ENCODE peak calls at places on chromosome 1, in four cellular contexts. Q is PC-9, A is cardiac muscle cell, C is fibroblast of lung. R is an unnamed sample.

GRCh38 chr1:220274122-220274855 is 2.0 kb upstream of the RAB3GAP2 start:
- DNase-seq in C (peak; percentile 65), Q (no peak), A (peak; percentile 92), R (no peak)

GRCh38 chr1:234987415-234988159 is 141.1 kb downstream of the TOMM20 start:
- DNase-seq in C (peak; percentile 78), Q (peak; percentile 88), A (peak; percentile 96), R (peak; percentile 87)

GRCh38 chr1:102776074-102776473 is 332.2 kb downstream of the COL11A1 start:
- DNase-seq in A (no peak), Q (no peak), C (no peak), R (no peak)

GRCh38 chr1:116494745-116495144 is 76.1 kb downstream of the CD58 start:
- DNase-seq in A (no peak), Q (no peak), C (no peak), R (no peak)

GRCh38 chr1:111880866-111881837 is 108.3 kb downstream of the KCND3 start:
- DNase-seq in C (no peak), Q (no peak), A (no peak), R (no peak)

GRCh38 chr1:218817747-218818146 is 355.9 kb upstream of the LYPLAL1 start:
- DNase-seq in C (peak; percentile 55), A (peak; percentile 53), Q (no peak), R (no peak)

GRCh38 chr1:184915463-184916080 is 58.7 kb downstream of the NIBAN1 start:
- DNase-seq in C (no peak), Q (no peak), A (no peak), R (no peak)

GRCh38 chr1:152457561-152457960 is 43.5 kb upstream of the CRNN start:
- DNase-seq in A (no peak), Q (no peak), C (no peak), R (no peak)

GRCh38 chr1:27074175-27074780 is 61.6 kb upstream of the TENT5B start:
- DNase-seq in C (no peak), A (no peak), Q (no peak), R (no peak)

GRCh38 chr1:98920441-98921110 is 84.1 kb downstream of the PLPPR5 start:
- DNase-seq in Q (no peak), C (peak; percentile 52), A (peak; percentile 21), R (no peak)

GRCh38 chr1:162905759-162906158 is 44.8 kb upstream of the CCDC190 start:
- DNase-seq in Q (no peak), A (peak; percentile 76), C (peak; percentile 76), R (no peak)

GRCh38 chr1:3315399-3315798 is 139.1 kb upstream of the ARHGEF16 start:
- DNase-seq in C (no peak), A (no peak), Q (no peak), R (no peak)

GRCh38 chr1:183306317-183307042 is 111.7 kb downstream of the NMNAT2 start:
- DNase-seq in A (no peak), Q (no peak), C (peak; percentile 21), R (no peak)

GRCh38 chr1:212520299-212520698 is 87.6 kb downstream of the NENF start:
- DNase-seq in C (no peak), Q (no peak), A (no peak), R (no peak)

GRCh38 chr1:46522184-46522968 is 29.1 kb downstream of the KNCN start:
- DNase-seq in C (peak; percentile 71), Q (peak; percentile 81), A (peak; percentile 95), R (peak; percentile 80)

GRCh38 chr1:78375996-78376395 is 114.8 kb upstream of the PTGFR start:
- DNase-seq in C (peak; percentile 21), A (peak; percentile 57), Q (no peak), R (no peak)

GRCh38 chr1:215710340-215710971 is 143.4 kb downstream of the KCTD3 start:
- DNase-seq in Q (no peak), A (peak; percentile 58), C (peak; percentile 76), R (no peak)

GRCh38 chr1:9449976-9450696 is 89.1 kb upstream of the SLC25A33 start:
- DNase-seq in Q (peak; percentile 40), A (no peak), C (no peak), R (no peak)

GRCh38 chr1:168621356-168621755 is 45.0 kb downstream of the XCL1 start:
- DNase-seq in A (peak; percentile 36), C (no peak), Q (peak; percentile 21), R (no peak)

GRCh38 chr1:223075834-223076233 is 67.2 kb downstream of the TLR5 start:
- DNase-seq in C (no peak), Q (no peak), A (no peak), R (no peak)

GRCh38 chr1:36149973-36150295 is 648 bp upstream of the TRAPPC3 start:
- DNase-seq in Q (no peak), A (no peak), C (no peak), R (no peak)

GRCh38 chr1:176206006-176206960 is 803 bp downstream of the COP1 start:
- DNase-seq in Q (peak; percentile 35), C (peak; percentile 28), A (peak; percentile 46), R (no peak)

GRCh38 chr1:25993197-25993951 is 4.5 kb downstream of the PAFAH2 start:
- DNase-seq in C (no peak), Q (no peak), A (no peak), R (no peak)

GRCh38 chr1:30274937-30275621 is 448.3 kb downstream of the MATN1 start:
- DNase-seq in Q (no peak), A (no peak), C (no peak), R (no peak)

GRCh38 chr1:53590104-53590503 is 130.9 kb downstream of the DMRTB1 start:
- DNase-seq in Q (no peak), C (no peak), A (no peak), R (no peak)

GRCh38 chr1:46333300-46334029 is 7.1 kb upstream of the NSUN4 start:
- DNase-seq in C (peak; percentile 31), A (peak; percentile 48), Q (peak; percentile 48), R (no peak)

GRCh38 chr1:83705091-83705490 is 293.8 kb downstream of the TTLL7 start:
- DNase-seq in Q (no peak), A (no peak), C (peak; percentile 52), R (no peak)

GRCh38 chr1:59457786-59458185 is 160.9 kb downstream of the FGGY start:
- DNase-seq in A (no peak), Q (no peak), C (no peak), R (no peak)

GRCh38 chr1:12296623-12297022 is 66.8 kb downstream of the VPS13D start:
- DNase-seq in A (peak; percentile 63), C (peak; percentile 79), Q (no peak), R (no peak)

GRCh38 chr1:198259336-198260109 is 102.7 kb downstream of the NEK7 start:
- DNase-seq in Q (no peak), C (no peak), A (no peak), R (no peak)

GRCh38 chr1:243628476-243628907 is 221.6 kb downstream of the AKT3 start:
- DNase-seq in C (peak; percentile 21), Q (no peak), A (peak; percentile 8), R (no peak)

GRCh38 chr1:56052090-56052489 is 527.3 kb downstream of the PLPP3 start:
- DNase-seq in Q (no peak), C (no peak), A (no peak), R (no peak)

GRCh38 chr1:17768651-17769241 is 13.6 kb downstream of the ACTL8 start:
- DNase-seq in A (peak; percentile 60), Q (peak; percentile 40), C (peak; percentile 78), R (no peak)

GRCh38 chr1:52141513-52142219 is at the start of gene ZFYVE9:
- DNase-seq in Q (peak; percentile 83), A (peak; percentile 90), C (peak; percentile 75), R (peak; percentile 74)

GRCh38 chr1:247409869-247410544 is 6.0 kb upstream of the NLRP3 start:
- DNase-seq in A (no peak), Q (no peak), C (no peak), R (no peak)

GRCh38 chr1:27979859-27980201 is 20.1 kb downstream of the XKR8 start:
- DNase-seq in Q (no peak), A (no peak), C (no peak), R (no peak)

GRCh38 chr1:163813251-163813650 is 491.5 kb downstream of the NUF2 start:
- DNase-seq in C (no peak), Q (no peak), A (no peak), R (no peak)

GRCh38 chr1:221711642-221712041 is 30.2 kb downstream of the DUSP10 start:
- DNase-seq in Q (no peak), A (no peak), C (no peak), R (no peak)

GRCh38 chr1:55696181-55696580 is 481.0 kb upstream of the USP24 start:
- DNase-seq in Q (no peak), A (peak; percentile 63), C (peak; percentile 83), R (peak; percentile 80)

GRCh38 chr1:231983266-231984193 is 356.9 kb downstream of the DISC1 start:
- DNase-seq in C (no peak), Q (no peak), A (no peak), R (no peak)

DNA sequence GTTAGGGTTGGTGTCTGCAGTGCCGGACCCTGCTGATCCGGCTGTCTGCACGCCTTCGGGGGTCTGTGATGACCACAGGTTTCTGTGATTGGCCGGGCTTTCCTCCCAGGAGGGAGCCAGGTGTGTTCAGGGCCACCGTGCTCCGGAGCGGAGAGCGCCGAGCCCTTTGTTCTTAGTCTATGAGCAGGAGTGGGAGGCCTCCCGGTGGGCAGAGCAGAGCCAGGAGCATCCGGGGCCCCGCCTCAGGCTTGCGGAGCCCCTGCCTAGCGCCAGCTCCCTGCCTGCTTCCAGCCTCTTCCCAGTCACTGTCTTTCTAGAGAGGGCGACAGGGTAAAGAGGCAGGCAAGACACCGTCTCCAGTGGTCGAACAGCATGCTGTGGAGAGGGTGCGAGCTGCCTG is 31.8 kb downstream of the KCNAB2 start:
- DNase-seq in A (no peak), C (no peak), Q (no peak), R (no peak)
- H3K4me1 ChIP-seq in A (no peaks in the 10 kb centered on the region), C (no peaks in the 10 kb centered on the region), Q (no peaks in the 10 kb centered on the region), R (peaks cover 7% of the 10 kb centered on the region)

GRCh38 chr1:19084206-19084738 is 125.8 kb downstream of the UBR4 start:
- DNase-seq in A (no peak), Q (no peak), C (no peak), R (no peak)
- H3K36me3 ChIP-seq in A (peaks cover 97% of the 10 kb centered on the region), Q (no peaks in the 10 kb centered on the region), C (peaks cover 64% of the 10 kb centered on the region), R (peaks cover 81% of the 10 kb centered on the region)

GRCh38 chr1:203281033-203281432 is 24.3 kb upstream of the BTG2 start:
- DNase-seq in C (no peak), Q (peak; percentile 41), A (no peak), R (no peak)
- H3K27ac ChIP-seq in C (no peak overlapping the region), Q (no peak overlapping the region), A (peak overlapping the region; percentile 92), R (peak overlapping the region; percentile 15)

DNA sequence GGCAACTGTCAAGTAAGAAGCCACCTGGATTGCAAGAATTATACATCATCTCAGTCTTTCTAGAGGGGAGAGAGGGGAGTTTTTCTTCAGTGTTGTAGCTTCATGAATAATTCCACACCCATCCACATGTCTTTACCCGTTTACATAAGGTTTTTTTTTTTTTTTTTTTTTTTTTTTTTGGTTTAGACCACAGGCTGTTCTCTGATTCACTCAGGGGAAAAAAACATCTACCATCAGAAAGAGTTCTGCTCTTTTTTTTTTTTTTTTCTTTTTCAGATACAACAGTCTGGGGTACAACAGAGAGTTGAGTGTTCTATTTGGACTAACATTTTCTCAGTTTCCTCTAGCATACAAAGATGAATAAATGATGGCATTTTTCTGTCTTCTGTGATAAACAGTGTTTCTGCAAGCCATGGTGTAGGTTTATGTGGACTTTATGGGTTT is 4.9 kb upstream of the KIF14 start:
- DNase-seq in A (peak; percentile 18), Q (no peak), C (peak; percentile 23), R (no peak)
- H3K4me1 ChIP-seq in A (peaks cover 8% of the 10 kb centered on the region), Q (peaks cover 8% of the 10 kb centered on the region), C (no peaks in the 10 kb centered on the region), R (peaks cover 28% of the 10 kb centered on the region)

GRCh38 chr1:32159189-32159588 is 20.3 kb upstream of the TXLNA start:
- DNase-seq in Q (no peak), A (no peak), C (no peak), R (no peak)

GRCh38 chr1:32163405-32163804 is 16.1 kb upstream of the TXLNA start:
- DNase-seq in Q (no peak), A (no peak), C (no peak), R (no peak)
- H3K36me3 ChIP-seq in Q (peaks cover 55% of the 10 kb centered on the region), A (peaks cover 67% of the 10 kb centered on the region), C (peaks cover 17% of the 10 kb centered on the region), R (peaks cover 85% of the 10 kb centered on the region)

R was measured in suprapubic skin.